ENCODE peak calls at places on chromosomes 16 and 17, in five cellular contexts. V is right lobe of liver, H is RWPE2, P is psoas muscle, G is fibroblast of the conjunctiva. Q is an unnamed sample.

GRCh38 chr17:28488154-28488883 is 14.9 kb downstream of the SLC13A2 start:
- DNase-seq in V (no peak), H (no peak), P (peak), G (no peak), Q (no peak)

GRCh38 chr16:14015017-14015416 is 56.1 kb upstream of the MRTFB start:
- DNase-seq in V (no peak), H (no peak), P (no peak), G (no peak), Q (no peak)

GRCh38 chr16:9932919-9933653 is 249.1 kb downstream of the GRIN2A start:
- DNase-seq in V (no peak), H (no peak), P (no peak), G (no peak), Q (no peak)

GRCh38 chr16:66996324-66996982 is 8.1 kb downstream of the CES4A start:
- DNase-seq in V (peak), H (no peak), P (peak), G (peak), Q (no peak)

GRCh38 chr17:40522250-40522960 is 21.0 kb upstream of the TNS4 start:
- DNase-seq in V (no peak), H (peak), P (no peak), G (no peak), Q (no peak)

GRCh38 chr17:1147664-1148063 is 32.1 kb downstream of the ABR start:
- DNase-seq in V (no peak), H (no peak), P (no peak), G (peak), Q (peak)

GRCh38 chr16:78249832-78250231 is 150.4 kb downstream of the WWOX start:
- DNase-seq in V (no peak), H (no peak), P (no peak), G (no peak), Q (no peak)

GRCh38 chr17:37571674-37572073 is 37.5 kb downstream of the SYNRG start:
- DNase-seq in V (no peak), H (no peak), P (no peak), G (no peak), Q (no peak)

GRCh38 chr16:53081032-53081424 is 26.2 kb downstream of the CHD9 start:
- DNase-seq in V (no peak), H (no peak), P (no peak), G (no peak), Q (no peak)

GRCh38 chr17:74823176-74823495 is 36.5 kb downstream of the GRIN2C start:
- DNase-seq in V (no peak), H (no peak), P (no peak), G (no peak), Q (no peak)

GRCh38 chr16:84514295-84514873 is 9.9 kb upstream of the MEAK7 start:
- DNase-seq in V (no peak), H (no peak), P (peak), G (no peak), Q (no peak)

GRCh38 chr17:38512473-38513058 is 84.3 kb downstream of the ARHGAP23 start:
- DNase-seq in V (no peak), H (no peak), P (peak), G (no peak), Q (no peak)

GRCh38 chr17:4978720-4979119 is 8.8 kb downstream of the CAMTA2 start:
- DNase-seq in V (no peak), H (no peak), P (no peak), G (no peak), Q (no peak)

GRCh38 chr16:66660422-66661209 is 35.9 kb downstream of the CMTM4 start:
- DNase-seq in V (peak), H (peak), P (peak), G (peak), Q (peak)

GRCh38 chr16:88013091-88013609 is 61.9 kb downstream of the BANP start:
- DNase-seq in V (no peak), H (no peak), P (no peak), G (no peak), Q (no peak)

GRCh38 chr16:80569440-80570105 is 28.8 kb downstream of the DYNLRB2 start:
- DNase-seq in V (no peak), H (no peak), P (no peak), G (no peak), Q (no peak)

GRCh38 chr17:74019860-74020259 is 183.6 kb upstream of the RPL38 start:
- DNase-seq in V (no peak), H (no peak), P (no peak), G (no peak), Q (no peak)

GRCh38 chr17:16044484-16044883 is 44.9 kb downstream of the TTC19 start:
- DNase-seq in V (peak), H (no peak), P (no peak), G (no peak), Q (no peak)

GRCh38 chr17:14396542-14396941 is 95.7 kb downstream of the HS3ST3B1 start:
- DNase-seq in V (no peak), H (no peak), P (no peak), G (peak), Q (no peak)

GRCh38 chr16:69286941-69287713 is 24.0 kb upstream of the VPS4A start:
- DNase-seq in V (peak), H (no peak), P (peak), G (peak), Q (no peak)

Q was measured in glutamatergic neuron.